ENCODE peak calls at places on chromosomes 5 and 9, in ten cellular contexts. One of them, this sample, is unnamed.

GRCh38 chr5:134874831-134875655 is 872 bp downstream of the TXNDC15 start:
- DNase-seq in NB4: peak
- DNase-seq in left ventricle myocardium inferior: peak
- DNase-seq in sigmoid colon: peak
- DNase-seq in tibial nerve: peak
- DNase-seq in heart right ventricle: peak
- DNase-seq in WTC11: no peak
- DNase-seq in lower lobe of right lung: peak
- DNase-seq in GM20000: peak
- DNase-seq in progenitor cell of endocrine pancreas: no peak
- DNase-seq in this sample: no peak

GRCh38 chr9:38346811-38347735 is 45.4 kb upstream of the ALDH1B1 start:
- DNase-seq in NB4: no peak
- DNase-seq in left ventricle myocardium inferior: no peak
- DNase-seq in sigmoid colon: peak
- DNase-seq in tibial nerve: no peak
- DNase-seq in heart right ventricle: no peak
- DNase-seq in WTC11: peak
- DNase-seq in lower lobe of right lung: no peak
- DNase-seq in GM20000: no peak
- DNase-seq in progenitor cell of endocrine pancreas: no peak
- DNase-seq in this sample: no peak

GRCh38 chr9:129023036-129023907 is 4.9 kb downstream of the SH3GLB2 start:
- DNase-seq in NB4: no peak
- DNase-seq in left ventricle myocardium inferior: peak
- DNase-seq in sigmoid colon: peak
- DNase-seq in tibial nerve: no peak
- DNase-seq in heart right ventricle: no peak
- DNase-seq in WTC11: no peak
- DNase-seq in lower lobe of right lung: no peak
- DNase-seq in GM20000: no peak
- DNase-seq in progenitor cell of endocrine pancreas: no peak
- DNase-seq in this sample: no peak

GRCh38 chr5:94524841-94525697 is 93.3 kb downstream of the KIAA0825 start:
- DNase-seq in NB4: peak
- DNase-seq in left ventricle myocardium inferior: no peak
- DNase-seq in sigmoid colon: no peak
- DNase-seq in tibial nerve: no peak
- DNase-seq in heart right ventricle: no peak
- DNase-seq in WTC11: no peak
- DNase-seq in lower lobe of right lung: no peak
- DNase-seq in GM20000: peak
- DNase-seq in progenitor cell of endocrine pancreas: no peak
- DNase-seq in this sample: no peak

GRCh38 chr5:141969783-141970741 is 1.2 kb downstream of the RNF14 start:
- DNase-seq in NB4: peak
- DNase-seq in left ventricle myocardium inferior: no peak
- DNase-seq in sigmoid colon: no peak
- DNase-seq in tibial nerve: no peak
- DNase-seq in heart right ventricle: no peak
- DNase-seq in WTC11: no peak
- DNase-seq in lower lobe of right lung: no peak
- DNase-seq in GM20000: peak
- DNase-seq in progenitor cell of endocrine pancreas: no peak
- DNase-seq in this sample: no peak

GRCh38 chr5:56233230-56233629 is at the start of gene ANKRD55:
- DNase-seq in NB4: no peak
- DNase-seq in left ventricle myocardium inferior: no peak
- DNase-seq in sigmoid colon: no peak
- DNase-seq in tibial nerve: no peak
- DNase-seq in heart right ventricle: no peak
- DNase-seq in WTC11: no peak
- DNase-seq in lower lobe of right lung: no peak
- DNase-seq in GM20000: no peak
- DNase-seq in progenitor cell of endocrine pancreas: no peak
- DNase-seq in this sample: no peak

GRCh38 chr9:113482991-113483675 is 19.6 kb downstream of the RGS3 start:
- DNase-seq in NB4: no peak
- DNase-seq in left ventricle myocardium inferior: no peak
- DNase-seq in sigmoid colon: peak
- DNase-seq in tibial nerve: no peak
- DNase-seq in heart right ventricle: no peak
- DNase-seq in WTC11: no peak
- DNase-seq in lower lobe of right lung: no peak
- DNase-seq in GM20000: no peak
- DNase-seq in progenitor cell of endocrine pancreas: no peak
- DNase-seq in this sample: no peak

GRCh38 chr5:135186662-135187522 is 152.9 kb upstream of the PITX1 start:
- DNase-seq in NB4: no peak
- DNase-seq in left ventricle myocardium inferior: no peak
- DNase-seq in sigmoid colon: no peak
- DNase-seq in tibial nerve: no peak
- DNase-seq in heart right ventricle: no peak
- DNase-seq in WTC11: no peak
- DNase-seq in lower lobe of right lung: no peak
- DNase-seq in GM20000: no peak
- DNase-seq in progenitor cell of endocrine pancreas: no peak
- DNase-seq in this sample: no peak

GRCh38 chr5:135426102-135427082 is 20.8 kb downstream of the DCANP1 start:
- DNase-seq in NB4: peak
- DNase-seq in left ventricle myocardium inferior: no peak
- DNase-seq in sigmoid colon: no peak
- DNase-seq in tibial nerve: no peak
- DNase-seq in heart right ventricle: no peak
- DNase-seq in WTC11: no peak
- DNase-seq in lower lobe of right lung: no peak
- DNase-seq in GM20000: peak
- DNase-seq in progenitor cell of endocrine pancreas: no peak
- DNase-seq in this sample: no peak

GRCh38 chr5:65213921-65214525 is 267.7 kb downstream of the ADAMTS6 start:
- DNase-seq in NB4: peak
- DNase-seq in left ventricle myocardium inferior: peak
- DNase-seq in sigmoid colon: no peak
- DNase-seq in tibial nerve: no peak
- DNase-seq in heart right ventricle: no peak
- DNase-seq in WTC11: peak
- DNase-seq in lower lobe of right lung: no peak
- DNase-seq in GM20000: no peak
- DNase-seq in progenitor cell of endocrine pancreas: no peak
- DNase-seq in this sample: peak
- TF ChIP-seq CTCF in NB4: peak
- TF ChIP-seq CTCF in left ventricle myocardium inferior: peak
- TF ChIP-seq CTCF in sigmoid colon: peak
- TF ChIP-seq CTCF in tibial nerve: peak
- TF ChIP-seq CTCF in heart right ventricle: peak
- TF ChIP-seq CTCF in WTC11: peak
- TF ChIP-seq CTCF in lower lobe of right lung: peak
- TF ChIP-seq CTCF in GM20000: no peak
- TF ChIP-seq CTCF in progenitor cell of endocrine pancreas: peak
- TF ChIP-seq CTCF in this sample: peak

DNA sequence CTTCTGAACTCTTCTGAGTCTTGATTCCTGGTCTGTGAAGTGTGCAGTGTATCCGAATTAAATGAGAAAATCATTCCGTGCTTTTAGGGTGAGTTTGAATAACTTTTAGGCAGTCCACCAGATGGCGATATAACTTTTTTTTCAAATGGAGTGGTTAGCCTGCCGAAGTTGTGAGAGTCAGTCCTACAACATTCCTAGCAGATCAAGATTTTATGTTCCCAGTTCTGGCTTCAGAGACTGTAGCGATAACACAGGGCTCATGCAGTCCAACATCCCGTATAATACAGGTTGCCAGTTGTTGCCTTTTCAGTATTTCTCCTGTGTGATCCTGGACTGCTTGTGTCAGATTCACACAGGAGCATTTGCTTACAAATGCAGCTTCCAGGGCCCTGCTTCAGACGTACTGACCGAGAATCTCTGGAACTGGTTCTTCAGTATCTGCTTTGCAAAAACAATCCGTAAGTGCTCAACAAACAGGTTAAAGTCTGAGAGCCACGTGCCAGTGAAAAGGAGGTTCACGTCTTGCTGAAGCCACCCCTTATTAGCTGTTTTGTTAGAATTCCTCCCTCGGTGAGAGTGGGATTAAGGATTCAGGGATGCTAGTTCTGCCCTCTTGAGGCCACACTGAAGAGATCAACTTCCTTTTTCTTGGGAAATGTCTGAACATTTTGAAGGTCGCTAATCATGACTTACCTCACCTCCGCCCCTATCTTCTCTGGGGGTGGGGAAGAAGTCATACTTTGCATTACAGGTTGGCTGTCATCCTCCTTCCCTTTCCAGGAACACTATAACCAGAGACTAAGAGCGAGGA is 22.8 kb downstream of the SMIM3 start:
- DNase-seq in NB4: peak
- DNase-seq in left ventricle myocardium inferior: no peak
- DNase-seq in sigmoid colon: no peak
- DNase-seq in tibial nerve: no peak
- DNase-seq in heart right ventricle: peak
- DNase-seq in WTC11: no peak
- DNase-seq in lower lobe of right lung: no peak
- DNase-seq in GM20000: no peak
- DNase-seq in progenitor cell of endocrine pancreas: no peak
- DNase-seq in this sample: no peak
- TF ChIP-seq CTCF in NB4: peak
- TF ChIP-seq CTCF in left ventricle myocardium inferior: peak
- TF ChIP-seq CTCF in sigmoid colon: peak
- TF ChIP-seq CTCF in tibial nerve: peak
- TF ChIP-seq CTCF in heart right ventricle: peak
- TF ChIP-seq CTCF in WTC11: no peak
- TF ChIP-seq CTCF in lower lobe of right lung: peak
- TF ChIP-seq CTCF in GM20000: peak
- TF ChIP-seq CTCF in progenitor cell of endocrine pancreas: peak
- TF ChIP-seq CTCF in this sample: peak

DNA sequence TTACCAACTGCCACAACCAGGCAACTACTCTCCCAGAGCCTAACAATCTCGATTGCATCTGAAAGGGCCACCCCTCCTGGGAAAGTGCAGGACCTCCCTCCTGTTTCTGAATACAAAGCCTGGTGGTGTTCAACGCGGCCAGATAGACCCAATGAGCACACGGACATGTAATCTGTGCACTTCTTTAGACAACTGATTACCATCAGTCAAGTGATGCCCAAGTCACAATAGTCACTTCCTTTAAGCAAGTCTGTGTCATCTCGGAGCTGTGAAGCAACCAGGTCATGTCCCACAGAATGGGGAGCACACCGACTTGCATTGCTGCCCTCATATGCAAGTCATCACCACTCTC is 739 bp downstream of the C9orf72 start:
- DNase-seq in NB4: peak
- DNase-seq in left ventricle myocardium inferior: no peak
- DNase-seq in sigmoid colon: peak
- DNase-seq in tibial nerve: no peak
- DNase-seq in heart right ventricle: peak
- DNase-seq in WTC11: no peak
- DNase-seq in lower lobe of right lung: no peak
- DNase-seq in GM20000: peak
- DNase-seq in progenitor cell of endocrine pancreas: no peak
- DNase-seq in this sample: peak
- TF ChIP-seq CTCF in NB4: no peak
- TF ChIP-seq CTCF in left ventricle myocardium inferior: no peak
- TF ChIP-seq CTCF in sigmoid colon: no peak
- TF ChIP-seq CTCF in tibial nerve: no peak
- TF ChIP-seq CTCF in heart right ventricle: no peak
- TF ChIP-seq CTCF in WTC11: no peak
- TF ChIP-seq CTCF in lower lobe of right lung: no peak
- TF ChIP-seq CTCF in GM20000: no peak
- TF ChIP-seq CTCF in progenitor cell of endocrine pancreas: no peak
- TF ChIP-seq CTCF in this sample: no peak

GRCh38 chr9:137173795-137174664 is 2.2 kb upstream of the TMEM210 start:
- DNase-seq in NB4: no peak
- DNase-seq in left ventricle myocardium inferior: no peak
- DNase-seq in sigmoid colon: no peak
- DNase-seq in tibial nerve: no peak
- DNase-seq in heart right ventricle: no peak
- DNase-seq in WTC11: no peak
- DNase-seq in lower lobe of right lung: no peak
- DNase-seq in GM20000: no peak
- DNase-seq in progenitor cell of endocrine pancreas: no peak
- DNase-seq in this sample: no peak

GRCh38 chr9:137175345-137175961 is 3.6 kb upstream of the TMEM210 start:
- DNase-seq in NB4: no peak
- DNase-seq in left ventricle myocardium inferior: no peak
- DNase-seq in sigmoid colon: no peak
- DNase-seq in tibial nerve: no peak
- DNase-seq in heart right ventricle: no peak
- DNase-seq in WTC11: peak
- DNase-seq in lower lobe of right lung: no peak
- DNase-seq in GM20000: peak
- DNase-seq in progenitor cell of endocrine pancreas: no peak
- DNase-seq in this sample: no peak

GRCh38 chr9:137174722-137175293 is 3.0 kb upstream of the TMEM210 start:
- DNase-seq in NB4: no peak
- DNase-seq in left ventricle myocardium inferior: no peak
- DNase-seq in sigmoid colon: no peak
- DNase-seq in tibial nerve: no peak
- DNase-seq in heart right ventricle: no peak
- DNase-seq in WTC11: peak
- DNase-seq in lower lobe of right lung: no peak
- DNase-seq in GM20000: peak
- DNase-seq in progenitor cell of endocrine pancreas: no peak
- DNase-seq in this sample: no peak

GRCh38 chr9:137178201-137178938 is 6.5 kb upstream of the TMEM210 start:
- DNase-seq in NB4: peak
- DNase-seq in left ventricle myocardium inferior: no peak
- DNase-seq in sigmoid colon: no peak
- DNase-seq in tibial nerve: no peak
- DNase-seq in heart right ventricle: no peak
- DNase-seq in WTC11: no peak
- DNase-seq in lower lobe of right lung: no peak
- DNase-seq in GM20000: no peak
- DNase-seq in progenitor cell of endocrine pancreas: no peak
- DNase-seq in this sample: no peak

DNA sequence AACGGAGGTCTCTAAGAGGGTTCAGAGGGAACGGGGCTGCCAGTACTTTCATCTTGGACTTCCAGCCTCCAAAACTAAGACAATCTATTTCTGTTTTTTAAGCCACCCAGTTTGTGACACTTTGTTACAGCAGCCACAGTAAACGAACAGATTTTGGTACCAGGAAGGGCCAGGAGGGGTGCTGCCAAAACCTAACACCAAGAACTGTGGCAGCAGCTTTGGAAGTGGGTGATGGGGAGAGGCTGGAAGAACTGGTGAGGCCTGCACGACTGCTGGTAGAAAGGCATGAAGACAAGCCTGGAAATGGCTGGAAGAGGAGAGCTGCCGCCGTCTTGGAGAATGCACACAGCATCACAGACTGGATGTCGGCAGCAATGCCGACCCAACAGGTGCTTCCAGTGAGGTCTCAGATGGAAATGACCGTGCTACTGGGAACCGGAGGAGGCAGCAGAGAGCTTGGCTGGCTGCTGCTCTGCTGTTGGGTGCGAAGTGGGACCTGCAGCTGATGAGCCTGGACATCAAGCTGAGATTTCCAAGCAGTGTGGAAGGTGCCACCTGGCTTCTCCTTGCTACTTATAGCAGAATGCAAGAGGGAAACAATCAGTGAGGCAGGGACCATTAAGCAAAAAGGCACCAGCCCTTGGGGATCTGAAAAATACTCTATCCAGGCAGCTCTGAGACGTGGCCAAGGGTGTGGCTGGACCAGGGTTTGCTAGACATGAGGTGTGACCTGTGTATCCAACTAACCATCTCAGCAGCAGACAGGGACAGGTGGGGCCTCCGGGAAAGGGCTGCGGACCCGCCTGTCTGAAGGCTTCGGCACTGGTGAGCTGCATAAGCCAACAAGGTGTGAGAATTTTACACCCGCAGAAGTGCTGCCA is 4.7 kb upstream of the TMEM210 start:
- DNase-seq in NB4: peak
- DNase-seq in left ventricle myocardium inferior: no peak
- DNase-seq in sigmoid colon: no peak
- DNase-seq in tibial nerve: no peak
- DNase-seq in heart right ventricle: no peak
- DNase-seq in WTC11: peak
- DNase-seq in lower lobe of right lung: no peak
- DNase-seq in GM20000: peak
- DNase-seq in progenitor cell of endocrine pancreas: no peak
- DNase-seq in this sample: no peak
- TF ChIP-seq CTCF in NB4: peak
- TF ChIP-seq CTCF in left ventricle myocardium inferior: peak
- TF ChIP-seq CTCF in sigmoid colon: no peak
- TF ChIP-seq CTCF in tibial nerve: peak
- TF ChIP-seq CTCF in heart right ventricle: peak
- TF ChIP-seq CTCF in WTC11: peak
- TF ChIP-seq CTCF in lower lobe of right lung: peak
- TF ChIP-seq CTCF in GM20000: peak
- TF ChIP-seq CTCF in progenitor cell of endocrine pancreas: peak
- TF ChIP-seq CTCF in this sample: peak

This sample was measured in CD14-positive monocyte.